ENCODE peak calls at places on chromosomes 13 and 19, in ten cellular contexts. X, S, W, C, J, R, P, U, I and M are unnamed samples.

GRCh38 chr19:40006273-40006691 is 9.4 kb downstream of the ZNF546 start:
- DNase-seq in X (peak), W (no peak), U (no peak), J (no peak), C (no peak), P (peak), S (peak), I (peak), R (no peak), M (peak)

GRCh38 chr19:30450101-30450500 is 77.9 kb downstream of the ZNF536 start:
- DNase-seq in J (no peak), C (peak), S (peak), P (no peak), I (no peak), W (no peak), R (peak), X (no peak), U (peak), M (no peak)

GRCh38 chr13:25945596-25945995 is 106.2 kb downstream of the SHISA2 start:
- DNase-seq in W (no peak), J (no peak), X (no peak), R (no peak), P (no peak), U (no peak), S (no peak), I (peak), C (no peak), M (peak)

GRCh38 chr13:66886248-66886647 is 343.9 kb downstream of the PCDH9 start:
- DNase-seq in R (no peak), W (no peak), U (no peak), C (no peak), P (no peak), S (no peak), J (no peak), I (no peak), X (no peak), M (no peak)

GRCh38 chr13:67186985-67187569 is 43.1 kb downstream of the PCDH9 start:
- DNase-seq in P (no peak), I (no peak), R (no peak), S (no peak), X (no peak), J (no peak), U (no peak), C (peak), W (no peak), M (no peak)

GRCh38 chr13:75687145-75687763 is 51.1 kb downstream of the LMO7 start:
- DNase-seq in X (no peak), C (no peak), U (peak), R (no peak), I (peak), J (no peak), P (peak), W (no peak), S (no peak), M (peak)

GRCh38 chr13:90680826-90681225 is 666.7 kb upstream of the MIR17HG start:
- DNase-seq in X (no peak), P (no peak), U (no peak), W (no peak), S (no peak), R (no peak), J (no peak), I (no peak), C (no peak), M (no peak)

GRCh38 chr19:32630338-32630737 is 44.6 kb downstream of the ANKRD27 start:
- DNase-seq in R (no peak), I (no peak), P (no peak), C (no peak), W (no peak), S (no peak), J (no peak), U (no peak), X (no peak), M (no peak)

GRCh38 chr13:112968910-112969691 is at the start of gene MCF2L:
- DNase-seq in X (peak), U (peak), R (no peak), J (peak), C (peak), S (no peak), P (peak), W (peak), I (peak), M (peak)

GRCh38 chr19:19217110-19217509 is 5.4 kb downstream of the NCAN start:
- DNase-seq in P (peak), I (peak), U (no peak), W (no peak), C (no peak), R (peak), J (no peak), S (no peak), X (no peak), M (peak)

GRCh38 chr13:50761406-50761805 is 82.1 kb downstream of the DLEU7 start:
- DNase-seq in X (no peak), P (peak), C (no peak), R (no peak), S (no peak), I (no peak), U (no peak), J (no peak), W (no peak), M (no peak)

GRCh38 chr13:98942997-98943396 is 34.9 kb downstream of the DOCK9 start:
- DNase-seq in R (no peak), I (no peak), P (no peak), X (no peak), S (peak), W (no peak), U (no peak), J (no peak), C (no peak), M (no peak)

GRCh38 chr19:49469828-49470614 is 4.0 kb upstream of the FLT3LG start:
- DNase-seq in R (no peak), X (no peak), U (no peak), S (no peak), J (peak), P (no peak), I (peak), W (peak), C (no peak), M (no peak)

GRCh38 chr19:6970478-6970877 is 50.8 kb downstream of the MBD3L2B start:
- DNase-seq in J (no peak), I (no peak), U (peak), C (no peak), W (no peak), P (no peak), R (no peak), S (no peak), X (no peak), M (no peak)

GRCh38 chr19:49978324-49978723 is 17.4 kb upstream of the SIGLEC11 start:
- DNase-seq in C (no peak), W (no peak), X (no peak), U (no peak), J (no peak), R (no peak), I (no peak), S (no peak), P (no peak), M (no peak)

GRCh38 chr13:21672811-21673591 is 2.1 kb downstream of the FGF9 start:
- DNase-seq in C (peak), X (no peak), W (peak), I (peak), P (no peak), S (no peak), J (no peak), R (no peak), U (no peak), M (no peak)

GRCh38 chr19:52048604-52049493 is at the start of gene ZNF432:
- DNase-seq in W (peak), J (peak), C (peak), P (peak), X (peak), I (peak), U (peak), R (peak), S (peak), M (peak)

GRCh38 chr13:94251801-94252200 is 227.7 kb downstream of the DCT start:
- DNase-seq in P (no peak), I (no peak), X (no peak), R (no peak), J (no peak), C (no peak), S (peak), U (peak), W (no peak), M (no peak)

GRCh38 chr19:41351339-41352245 is 2.1 kb downstream of the TGFB1 start:
- DNase-seq in J (peak), I (peak), X (peak), U (peak), P (peak), C (no peak), R (no peak), W (peak), S (no peak), M (peak)

GRCh38 chr19:5627395-5627904 is 4.6 kb downstream of the SAFB start:
- DNase-seq in U (no peak), S (no peak), P (no peak), R (no peak), W (no peak), J (no peak), C (no peak), X (peak), I (peak), M (peak)

GRCh38 chr13:73720216-73720840 is 413.9 kb downstream of the KLF12 start:
- DNase-seq in I (no peak), X (no peak), C (no peak), U (no peak), P (peak), J (no peak), R (no peak), S (no peak), W (no peak), M (peak)

GRCh38 chr19:6806488-6806887 is 34.0 kb downstream of the VAV1 start:
- DNase-seq in X (no peak), J (no peak), R (no peak), C (no peak), S (no peak), U (peak), I (no peak), P (no peak), W (no peak), M (no peak)

GRCh38 chr13:68232351-68233130 is 1002.4 kb upstream of the PCDH9 start:
- DNase-seq in J (no peak), W (no peak), P (no peak), I (no peak), S (no peak), R (no peak), C (peak), X (no peak), U (no peak), M (peak)

GRCh38 chr19:46116121-46116520 is 8.4 kb downstream of the IGFL3 start:
- DNase-seq in R (no peak), J (no peak), I (no peak), P (no peak), X (no peak), S (no peak), W (no peak), C (no peak), U (no peak), M (no peak)

GRCh38 chr19:16025108-16026101 is 50.9 kb upstream of the TPM4 start:
- DNase-seq in I (peak), U (peak), X (peak), C (no peak), J (no peak), S (peak), R (peak), W (no peak), P (peak), M (peak)